ENCODE peak calls at places on chromosomes 11 and 22, in six cellular contexts. M is GM06990, Y is Peyer's patch, V is progenitor cell of endocrine pancreas, Q is HL-60, L is glutamatergic neuron. A is an unnamed sample.

GRCh38 chr11:61639816-61640443 is 40.3 kb upstream of the DAGLA start:
- DNase-seq in M (no peak), Q (no peak), Y (no peak), L (no peak), V (no peak), A (no peak)

GRCh38 chr22:25334091-25334490 is 114.7 kb downstream of the CRYBB2 start:
- DNase-seq in Y (peak), M (no peak), L (peak), V (peak), Q (peak), A (peak)

GRCh38 chr11:8070417-8071101 is 10.5 kb upstream of the TUB start:
- DNase-seq in M (no peak), Y (no peak), Q (no peak), L (no peak), V (no peak), A (no peak)

GRCh38 chr11:91243630-91244029 is 981.0 kb upstream of the FAT3 start:
- DNase-seq in L (no peak), Q (no peak), M (no peak), V (no peak), Y (no peak), A (no peak)

GRCh38 chr11:95108159-95108611 is 18.5 kb downstream of the ENDOD1 start:
- DNase-seq in M (no peak), Q (no peak), L (no peak), V (no peak), Y (no peak), A (no peak)

GRCh38 chr22:33787645-33788456 is 132.4 kb downstream of the LARGE1 start:
- DNase-seq in V (no peak), Y (no peak), M (peak), L (no peak), Q (no peak), A (no peak)

GRCh38 chr11:61683116-61683515 is 2.9 kb downstream of the DAGLA start:
- DNase-seq in L (no peak), V (no peak), Y (no peak), M (no peak), Q (no peak), A (no peak)

GRCh38 chr11:108865411-108865810 is 200.5 kb downstream of the DDX10 start:
- DNase-seq in L (no peak), M (no peak), Y (no peak), V (no peak), Q (no peak), A (no peak)

GRCh38 chr11:122804796-122805195 is 33.5 kb upstream of the CRTAM start:
- DNase-seq in Q (no peak), V (no peak), M (no peak), L (no peak), Y (no peak), A (no peak)

GRCh38 chr11:116193321-116194114 is 579.3 kb downstream of the BUD13 start:
- DNase-seq in L (peak), Y (no peak), M (no peak), Q (no peak), V (peak), A (no peak)
- TF ChIP-seq CTCF in L (peak), Y (no peak), M (no peak), Q (no peak), V (peak), A (no peak)

DNA sequence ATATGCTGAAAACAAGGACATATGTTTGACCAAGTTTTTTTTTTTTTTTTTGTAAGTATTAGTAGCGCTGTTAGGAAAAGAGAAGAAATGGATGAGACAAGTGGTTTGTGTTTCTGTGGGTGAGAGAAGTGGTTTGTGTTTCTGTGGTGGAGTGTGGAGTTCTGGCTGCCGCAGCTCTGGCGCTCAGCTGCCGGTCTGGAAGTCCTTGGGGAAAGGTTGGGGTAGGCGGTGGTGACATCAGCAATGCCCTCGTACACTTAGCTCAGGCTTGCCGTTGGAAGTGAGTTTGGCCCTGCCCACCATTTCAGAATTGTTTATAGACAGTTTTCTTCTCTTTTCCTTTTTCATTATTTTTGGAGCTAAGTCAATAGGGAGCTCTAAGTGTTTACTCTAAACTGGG is 116.6 kb downstream of the TBC1D22A start:
- DNase-seq in L (peak), V (no peak), Q (peak), Y (peak), M (no peak), A (no peak)
- TF ChIP-seq CTCF in L (no peak), V (no peak), Q (no peak), Y (no peak), M (no peak), A (no peak)

GRCh38 chr11:26229270-26229669 is 102.7 kb upstream of the ANO3 start:
- DNase-seq in V (no peak), M (no peak), Y (no peak), Q (no peak), L (no peak), A (no peak)

GRCh38 chr11:26227883-26228502 is 103.9 kb upstream of the ANO3 start:
- DNase-seq in Y (no peak), Q (no peak), L (no peak), V (no peak), M (no peak), A (no peak)

GRCh38 chr11:26225643-26226042 is 106.3 kb upstream of the ANO3 start:
- DNase-seq in V (no peak), M (no peak), Y (no peak), L (no peak), Q (no peak), A (no peak)

GRCh38 chr11:26228778-26229177 is 103.2 kb upstream of the ANO3 start:
- DNase-seq in L (no peak), Y (no peak), V (no peak), M (no peak), Q (no peak), A (no peak)

GRCh38 chr11:26227311-26227710 is 104.6 kb upstream of the ANO3 start:
- DNase-seq in V (no peak), M (no peak), Y (no peak), Q (no peak), L (no peak), A (no peak)
- TF ChIP-seq CTCF in V (peak), M (peak), Y (peak), Q (no peak), L (no peak), A (no peak)

DNA sequence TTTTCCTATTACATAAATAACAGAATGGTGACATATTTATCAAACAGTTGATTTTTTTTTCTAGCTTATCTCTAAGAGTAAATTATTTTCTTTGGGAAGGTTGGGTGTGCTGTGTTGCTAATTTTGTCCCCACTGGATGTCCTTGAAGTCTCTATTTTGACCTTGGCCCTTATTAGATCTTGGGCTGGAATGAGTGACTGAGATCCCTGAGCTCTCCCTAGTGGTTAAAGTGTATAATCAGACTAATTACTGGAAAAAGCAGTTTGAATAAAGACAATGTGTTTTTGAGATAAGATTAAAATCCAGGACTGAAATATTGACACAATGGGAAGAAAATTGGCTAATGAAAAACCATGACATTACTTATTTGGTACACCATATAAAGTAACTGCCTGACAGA is 56.1 kb downstream of the AASDHPPT start:
- DNase-seq in V (no peak), Q (no peak), L (no peak), Y (no peak), M (no peak), A (no peak)
- TF ChIP-seq CTCF in V (no peak), Q (no peak), L (no peak), Y (no peak), M (peak), A (no peak)

DNA sequence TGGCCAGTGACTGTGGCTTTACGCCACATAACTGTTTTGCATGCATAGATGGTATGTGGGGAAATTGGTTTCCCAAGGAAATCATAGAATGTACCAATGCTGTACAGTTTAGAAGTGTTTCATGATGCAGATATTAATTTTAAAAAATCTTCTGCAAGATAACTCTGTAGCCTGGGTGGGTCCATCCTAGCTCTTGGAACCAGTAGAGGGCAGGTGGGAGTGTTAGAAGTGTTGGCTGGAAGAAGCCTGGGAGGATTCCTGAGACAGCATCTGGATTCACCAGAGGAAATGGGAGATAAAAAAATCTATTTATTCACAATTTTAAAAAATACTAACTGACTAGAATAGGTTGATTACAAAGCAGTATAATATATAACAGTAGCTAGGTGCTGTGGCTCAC is 139.9 kb upstream of the GRIA4 start:
- DNase-seq in M (no peak), L (no peak), Q (no peak), Y (no peak), V (no peak), A (no peak)
- TF ChIP-seq CTCF in M (no peak), L (no peak), Q (no peak), Y (no peak), V (no peak), A (no peak)

GRCh38 chr11:112697371-112697770 is 263.8 kb upstream of the NCAM1 start:
- DNase-seq in Q (no peak), V (no peak), Y (no peak), M (no peak), L (no peak), A (no peak)

GRCh38 chr11:112694244-112694643 is 267.0 kb upstream of the NCAM1 start:
- DNase-seq in M (no peak), V (no peak), Q (no peak), L (no peak), Y (no peak), A (no peak)

GRCh38 chr11:112693781-112694180 is 267.4 kb upstream of the NCAM1 start:
- DNase-seq in L (no peak), Q (no peak), V (no peak), Y (no peak), M (no peak), A (no peak)

GRCh38 chr11:112694813-112695212 is 266.4 kb upstream of the NCAM1 start:
- DNase-seq in L (no peak), Q (no peak), V (no peak), M (no peak), Y (no peak), A (no peak)

GRCh38 chr11:112697779-112698178 is 263.4 kb upstream of the NCAM1 start:
- DNase-seq in M (no peak), Q (no peak), V (no peak), Y (no peak), L (no peak), A (no peak)
- TF ChIP-seq CTCF in M (no peak), Q (no peak), V (no peak), Y (no peak), L (peak), A (no peak)

GRCh38 chr11:83493918-83494317 is 207.8 kb upstream of the CCDC90B start:
- DNase-seq in Q (no peak), V (no peak), L (no peak), M (no peak), Y (no peak), A (no peak)
- TF ChIP-seq CTCF in Q (no peak), V (no peak), L (no peak), M (no peak), Y (no peak), A (no peak)

DNA sequence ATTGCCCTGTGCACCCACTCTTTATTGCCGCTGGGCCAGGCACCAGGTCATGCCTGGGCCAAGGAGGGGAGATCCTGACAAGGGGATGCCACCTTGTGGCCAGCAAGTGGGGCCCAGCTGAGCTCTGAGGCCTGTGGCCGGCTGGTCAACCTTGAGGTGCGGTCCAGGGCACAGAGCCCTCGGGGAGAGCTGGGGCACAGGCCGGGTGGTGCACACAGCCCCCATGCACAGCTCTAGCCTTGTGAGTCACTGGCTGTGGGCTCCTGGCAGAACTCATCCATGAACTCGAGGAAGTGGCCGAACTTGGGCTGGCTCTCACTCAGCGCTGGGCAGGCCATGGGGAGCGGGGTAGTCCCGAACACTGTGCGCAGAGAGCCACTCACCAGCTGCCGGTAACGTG is 94.3 kb downstream of the RNF169 start:
- DNase-seq in L (no peak), M (no peak), Q (no peak), Y (no peak), V (no peak), A (no peak)
- TF ChIP-seq CTCF in L (no peak), M (no peak), Q (no peak), Y (no peak), V (no peak), A (no peak)

GRCh38 chr11:29159552-29160465 is 857.0 kb downstream of the KCNA4 start:
- DNase-seq in M (no peak), Y (no peak), Q (peak), L (peak), V (peak), A (no peak)
- TF ChIP-seq CTCF in M (peak), Y (peak), Q (peak), L (peak), V (peak), A (no peak)

GRCh38 chr22:42296381-42296853 is 26.0 kb upstream of the TCF20 start:
- DNase-seq in Y (no peak), M (no peak), L (no peak), V (no peak), Q (no peak), A (no peak)
- TF ChIP-seq CTCF in Y (no peak), M (peak), L (no peak), V (no peak), Q (no peak), A (no peak)

A was measured in activated B cell treated with CpG ODN at 0.5 μM for 24 hours.